ENCODE peak calls at places on chromosomes 4 and X, in four cellular contexts. Y is K562, Z is GM12891, P is GM12878. D is an unnamed sample.

GRCh38 chrX:39477438-39478120 is 620.2 kb downstream of the BCOR start:
- DNase-seq in Y (peak; percentile 29), Z (no peak), P (no peak), D (no peak)

GRCh38 chr4:159766241-159766640 is 663.4 kb downstream of the RAPGEF2 start:
- DNase-seq in Y (no peak), Z (no peak), P (no peak), D (no peak)

GRCh38 chrX:70494441-70494840 is 49.8 kb downstream of the DLG3 start:
- DNase-seq in Y (no peak), Z (no peak), P (no peak), D (no peak)

GRCh38 chr4:110586137-110586850 is 36.6 kb downstream of the PITX2 start:
- DNase-seq in Y (peak; percentile 4), Z (no peak), P (no peak), D (no peak)

GRCh38 chr4:121256346-121256745 is 92.2 kb upstream of the TNIP3 start:
- DNase-seq in Y (no peak), Z (no peak), P (peak; percentile 77), D (peak; percentile 74)

GRCh38 chr4:946103-946450 is 13.8 kb downstream of the TMEM175 start:
- DNase-seq in Y (no peak), Z (no peak), P (no peak), D (no peak)

GRCh38 chr4:153794001-153794400 is 5.1 kb upstream of the SFRP2 start:
- DNase-seq in Y (no peak), Z (no peak), P (no peak), D (no peak)

GRCh38 chrX:72052415-72053090 is 79.2 kb downstream of the RTL5 start:
- DNase-seq in Y (no peak), Z (no peak), P (no peak), D (no peak)

GRCh38 chrX:51182545-51182944 is 150.1 kb upstream of the NUDT10 start:
- DNase-seq in Y (peak; percentile 1), Z (no peak), P (no peak), D (no peak)

GRCh38 chrX:7828594-7828993 is 14.4 kb upstream of the VCX start:
- DNase-seq in Y (peak; percentile 2), Z (no peak), P (no peak), D (no peak)

GRCh38 chr4:44869222-44869882 is 143.0 kb upstream of the GNPDA2 start:
- DNase-seq in Y (no peak), Z (no peak), P (no peak), D (no peak)

GRCh38 chrX:55450259-55450658 is 1.7 kb upstream of the MAGEH1 start:
- DNase-seq in Y (peak; percentile 26), Z (no peak), P (no peak), D (no peak)

GRCh38 chr4:176400816-176401461 is 81.2 kb downstream of the SPCS3 start:
- DNase-seq in Y (no peak), Z (no peak), P (no peak), D (no peak)

GRCh38 chr4:106502106-106502699 is 133.6 kb upstream of the GIMD1 start:
- DNase-seq in Y (peak; percentile 64), Z (peak; percentile 25), P (no peak), D (peak; percentile 6)

GRCh38 chrX:152072236-152072635 is 66.1 kb downstream of the MAGEA10 start:
- DNase-seq in Y (peak; percentile 16), Z (no peak), P (no peak), D (no peak)

GRCh38 chr4:69753666-69754065 is 6.8 kb downstream of the SULT1B1 start:
- DNase-seq in Y (no peak), Z (no peak), P (no peak), D (no peak)

GRCh38 chr4:41360911-41361830 is 104.4 kb downstream of the UCHL1 start:
- DNase-seq in Y (no peak), Z (no peak), P (no peak), D (no peak)

GRCh38 chrX:19560611-19561010 is 45.3 kb upstream of the MAP3K15 start:
- DNase-seq in Y (no peak), Z (no peak), P (no peak), D (no peak)

GRCh38 chr4:10074767-10075105 is 41.9 kb downstream of the WDR1 start:
- DNase-seq in Y (peak; percentile 37), Z (peak; percentile 4), P (no peak), D (no peak)

GRCh38 chrX:131445955-131446354 is 97.9 kb upstream of the OR13H1 start:
- DNase-seq in Y (no peak), Z (no peak), P (no peak), D (no peak)

GRCh38 chrX:136691028-136691809 is 43.3 kb downstream of the CD40LG start:
- DNase-seq in Y (no peak), Z (no peak), P (no peak), D (no peak)

GRCh38 chr4:166259081-166259480 is 386.0 kb downstream of the TLL1 start:
- DNase-seq in Y (no peak), Z (no peak), P (no peak), D (no peak)

GRCh38 chr4:36394352-36394903 is 113.0 kb downstream of the DTHD1 start:
- DNase-seq in Y (no peak), Z (no peak), P (peak; percentile 20), D (no peak)

GRCh38 chrX:49129427-49129826 is 5.9 kb upstream of the GPKOW start:
- DNase-seq in Y (no peak), Z (no peak), P (no peak), D (peak; percentile 44)

GRCh38 chr4:122914292-122914904 is 8.0 kb downstream of the NUDT6 start:
- DNase-seq in Y (peak; percentile 35), Z (no peak), P (peak; percentile 8), D (no peak)

GRCh38 chr4:52618795-52619590 is 40.1 kb downstream of the USP46 start:
- DNase-seq in Y (no peak), Z (no peak), P (no peak), D (no peak)

GRCh38 chr4:74415602-74416300 is 29.2 kb upstream of the AREG start:
- DNase-seq in Y (no peak), Z (no peak), P (no peak), D (no peak)

GRCh38 chr4:87802858-87803257 is 3.5 kb downstream of the IBSP start:
- DNase-seq in Y (no peak), Z (no peak), P (no peak), D (no peak)

GRCh38 chr4:168461821-168462220 is 18.5 kb downstream of the DDX60L start:
- DNase-seq in Y (no peak), Z (no peak), P (no peak), D (no peak)

GRCh38 chr4:6632125-6632524 is 8.4 kb upstream of the MRFAP1 start:
- DNase-seq in Y (no peak), Z (no peak), P (no peak), D (no peak)

GRCh38 chr4:15654556-15655222 is 468 bp downstream of the FBXL5 start:
- DNase-seq in Y (peak; percentile 62), Z (no peak), P (no peak), D (peak; percentile 45)

GRCh38 chr4:141158219-141158618 is 24.9 kb upstream of the RNF150 start:
- DNase-seq in Y (peak; percentile 52), Z (no peak), P (no peak), D (no peak)

GRCh38 chrX:18886005-18886343 is 97.9 kb downstream of the PHKA2 start:
- DNase-seq in Y (no peak), Z (no peak), P (no peak), D (no peak)

GRCh38 chrX:122622800-122623199 is 561.3 kb upstream of the GRIA3 start:
- DNase-seq in Y (no peak), Z (no peak), P (no peak), D (no peak)

GRCh38 chr4:26525136-26525535 is 34.9 kb upstream of the CCKAR start:
- DNase-seq in Y (no peak), Z (no peak), P (no peak), D (no peak)
- TF ChIP-seq SPI1 in Y (no peak), Z (no peak), P (no peak), D (no peak)

GRCh38 chrX:103607385-103608304 is at the start of gene TCEAL3:
- DNase-seq in Y (no peak), Z (no peak), P (no peak), D (no peak)
- TF ChIP-seq POLR2AphosphoS5 in Y (no peak), Z (no peak), P (no peak), D (no peak)

GRCh38 chr4:76212301-76212700 is 1.3 kb downstream of the SCARB2 start:
- DNase-seq in Y (no peak), Z (no peak), P (no peak), D (no peak)

GRCh38 chr4:76212851-76213414 is 691 bp downstream of the SCARB2 start:
- DNase-seq in Y (no peak), Z (no peak), P (no peak), D (no peak)

GRCh38 chr4:76215120-76215519 is 1.5 kb upstream of the SCARB2 start:
- DNase-seq in Y (peak; percentile 11), Z (no peak), P (no peak), D (no peak)

GRCh38 chr4:76214269-76214628 is 625 bp upstream of the SCARB2 start:
- DNase-seq in Y (peak; percentile 16), Z (no peak), P (no peak), D (no peak)

DNA sequence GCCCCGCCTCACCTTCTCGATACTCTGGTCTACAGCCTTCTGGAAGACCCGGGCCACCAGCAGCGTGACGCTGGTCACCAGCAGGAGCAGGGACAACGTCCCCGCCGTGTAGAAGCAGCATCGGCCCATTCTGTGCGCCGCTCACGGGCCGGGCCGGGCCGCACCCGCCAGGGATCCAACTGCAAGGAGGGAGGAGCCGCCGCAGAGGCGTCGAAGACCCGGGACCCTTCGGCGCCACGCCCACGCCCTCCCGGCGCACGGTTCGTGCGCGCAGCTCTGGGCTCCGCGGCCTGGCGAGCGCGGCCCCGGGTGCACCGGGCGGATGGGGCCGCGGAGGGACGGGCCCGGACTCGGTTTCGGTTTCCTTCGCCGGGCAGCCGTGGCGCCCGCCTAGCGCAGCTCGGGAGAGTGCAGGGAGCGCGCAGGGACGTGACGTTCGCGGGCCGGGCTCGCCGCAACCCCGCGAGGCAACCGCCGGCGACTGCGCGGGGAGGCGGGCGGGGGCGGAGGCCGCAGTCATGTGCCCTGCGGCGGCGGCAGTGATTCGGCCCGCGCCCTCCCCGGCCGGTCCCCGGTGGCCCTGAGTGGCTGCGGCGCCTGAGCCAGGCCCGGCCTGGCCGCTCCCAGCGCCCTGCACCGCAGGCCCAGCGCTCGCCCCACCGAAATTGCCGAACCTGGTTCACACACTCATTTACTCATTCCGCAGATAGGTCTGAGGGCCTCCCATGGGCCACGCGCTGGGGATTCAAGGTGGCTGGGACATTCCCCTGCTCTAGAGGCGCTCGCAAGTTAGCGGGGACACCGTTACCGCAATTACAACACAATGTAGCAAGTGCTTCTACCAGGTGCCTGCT is at the start of gene SCARB2:
- DNase-seq in Y (peak; percentile 81), Z (peak; percentile 64), P (no peak), D (peak; percentile 76)
- TF ChIP-seq SPI1 in Y (no peak), Z (no peak), P (no peak), D (no peak)

GRCh38 chrX:1059576-1060561 is 152.6 kb downstream of the CRLF2 start:
- DNase-seq in Y (peak; percentile 30), Z (no peak), P (no peak), D (no peak)

GRCh38 chrX:1062351-1062750 is 150.1 kb downstream of the CRLF2 start:
- DNase-seq in Y (no peak), Z (no peak), P (no peak), D (no peak)

DNA sequence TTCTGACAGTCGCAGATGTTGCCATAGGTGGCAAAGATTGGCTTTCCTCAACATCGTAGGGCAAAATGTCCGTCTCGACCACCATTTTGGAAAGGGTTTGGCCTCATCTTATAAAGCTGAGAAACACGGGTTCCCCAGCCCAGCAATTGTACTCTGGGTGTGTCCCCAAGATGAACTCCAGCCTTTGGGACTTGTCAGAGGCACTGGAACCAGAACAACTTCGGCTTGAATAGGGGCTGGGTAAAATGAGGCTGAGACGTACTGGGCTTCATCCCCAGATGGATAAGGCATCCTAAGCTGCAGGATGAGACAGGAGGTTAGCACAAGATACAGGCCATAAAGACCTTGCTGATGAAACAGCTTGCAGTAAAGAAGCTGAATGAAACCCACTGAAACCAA is 151.9 kb downstream of the CRLF2 start:
- DNase-seq in Y (no peak), Z (no peak), P (no peak), D (no peak)
- TF ChIP-seq POLR2AphosphoS5 in Y (no peak), Z (no peak), P (no peak), D (no peak)